ENCODE peak calls at places on chromosomes 5 and 9, in four cellular contexts. Q, R, U and Z are unnamed samples.

GRCh38 chr9:110753734-110754231 is 85.2 kb downstream of the MUSK start:
- DNase-seq in U (no peak), Q (no peak), R (peak), Z (no peak)

GRCh38 chr5:163571755-163572154 is 66.3 kb downstream of the MAT2B start:
- DNase-seq in U (no peak), Q (no peak), R (peak), Z (peak)

GRCh38 chr9:79308012-79308411 is 263.8 kb upstream of the TLE4 start:
- DNase-seq in U (no peak), Q (no peak), R (no peak), Z (no peak)

GRCh38 chr5:35081134-35081533 is 33.4 kb upstream of the AGXT2 start:
- DNase-seq in Q (no peak), R (no peak), U (no peak), Z (no peak)

GRCh38 chr5:74660146-74660545 is 19.6 kb upstream of the ENC1 start:
- DNase-seq in Q (no peak), U (no peak), R (no peak), Z (no peak)

GRCh38 chr5:179132586-179133355 is 72.6 kb downstream of the ZNF354C start:
- DNase-seq in U (no peak), R (no peak), Q (no peak), Z (no peak)

GRCh38 chr5:147177125-147177840 is 57.5 kb upstream of the STK32A start:
- DNase-seq in U (no peak), Q (no peak), R (peak), Z (no peak)

GRCh38 chr9:15729507-15729906 is 176.7 kb downstream of the CCDC171 start:
- DNase-seq in U (no peak), R (no peak), Q (no peak), Z (no peak)

GRCh38 chr5:142006363-142007236 is 6.2 kb downstream of the GNPDA1 start:
- DNase-seq in U (no peak), Q (no peak), R (no peak), Z (no peak)

GRCh38 chr5:134479839-134480238 is 45.6 kb upstream of the JADE2 start:
- DNase-seq in Q (no peak), U (no peak), R (no peak), Z (no peak)

GRCh38 chr9:95481000-95481399 is 35.8 kb downstream of the PTCH1 start:
- DNase-seq in R (no peak), U (no peak), Q (no peak), Z (no peak)

GRCh38 chr9:4117835-4118610 is 181.8 kb downstream of the GLIS3 start:
- DNase-seq in U (peak), R (no peak), Q (no peak), Z (no peak)

GRCh38 chr5:35136386-35136785 is 88.6 kb upstream of the AGXT2 start:
- DNase-seq in R (peak), Q (no peak), U (no peak), Z (no peak)

GRCh38 chr9:78103971-78104433 is 72.4 kb upstream of the GNAQ start:
- DNase-seq in Q (no peak), R (no peak), U (no peak), Z (no peak)

GRCh38 chr9:79684059-79684458 is 112.3 kb downstream of the TLE4 start:
- DNase-seq in U (no peak), Q (no peak), R (no peak), Z (no peak)

GRCh38 chr9:79568337-79569084 is 3.3 kb upstream of the TLE4 start:
- DNase-seq in U (no peak), R (no peak), Q (no peak), Z (no peak)

GRCh38 chr5:102545175-102545574 is 46.4 kb upstream of the SLCO6A1 start:
- DNase-seq in Q (no peak), R (no peak), U (no peak), Z (no peak)